ENCODE peak calls at places on chromosomes 6 and 20, in eight cellular contexts. A is iPS DF 6.9, R is MM.1S, V is tibial nerve, P is OCI-LY7, D is uterus, F is HCT116, K is ovary. S is an unnamed sample.

GRCh38 chr6:95233879-95234278 is 343.5 kb upstream of the MANEA start:
- DNase-seq in A (no peak), P (no peak), F (no peak), K (no peak), V (no peak), R (no peak), D (no peak), S (no peak)

GRCh38 chr20:11807070-11807741 is 110.5 kb upstream of the BTBD3 start:
- DNase-seq in P (no peak), A (no peak), D (no peak), F (no peak), V (no peak), R (no peak), K (no peak), S (no peak)

GRCh38 chr20:41274152-41274551 is 43.4 kb downstream of the ZHX3 start:
- DNase-seq in F (no peak), D (no peak), R (no peak), A (no peak), P (no peak), K (no peak), V (no peak), S (no peak)

GRCh38 chr6:168052291-168052891 is 26.6 kb downstream of the FRMD1 start:
- DNase-seq in V (no peak), A (no peak), F (no peak), P (no peak), R (no peak), D (no peak), K (no peak), S (no peak)

GRCh38 chr6:14897836-14898235 is 348.0 kb upstream of the JARID2 start:
- DNase-seq in R (no peak), V (no peak), K (no peak), P (no peak), A (no peak), D (no peak), F (no peak), S (no peak)

GRCh38 chr6:43582911-43583310 is 6.9 kb downstream of the POLH start:
- DNase-seq in P (no peak), A (no peak), D (no peak), F (no peak), K (no peak), R (no peak), V (no peak), S (no peak)

GRCh38 chr6:54204921-54205511 is 93.8 kb downstream of the MLIP start:
- DNase-seq in K (no peak), V (no peak), P (no peak), F (no peak), R (no peak), A (no peak), D (no peak), S (no peak)

GRCh38 chr6:155042983-155043382 is 47.9 kb downstream of the TIAM2 start:
- DNase-seq in P (no peak), A (no peak), V (no peak), D (no peak), K (no peak), F (no peak), R (no peak), S (no peak)

GRCh38 chr6:142207265-142207877 is 60.3 kb downstream of the VTA1 start:
- DNase-seq in R (peak; percentile 12), F (peak; percentile 26), D (no peak), V (no peak), P (peak; percentile 44), K (no peak), A (peak; percentile 45), S (peak; percentile 52)

GRCh38 chr6:169556758-169557505 is 144.9 kb downstream of the WDR27 start:
- DNase-seq in R (peak; percentile 90), P (peak; percentile 34), D (no peak), K (no peak), A (no peak), F (no peak), V (no peak), S (no peak)

GRCh38 chr6:122620902-122621301 is 10.7 kb downstream of the PKIB start:
- DNase-seq in V (no peak), K (no peak), D (no peak), F (peak; percentile 34), R (no peak), A (no peak), P (no peak), S (no peak)

GRCh38 chr6:5941188-5941587 is 65.5 kb downstream of the NRN1 start:
- DNase-seq in F (no peak), P (no peak), V (no peak), A (no peak), R (no peak), K (no peak), D (no peak), S (no peak)

GRCh38 chr6:100475554-100476325 is 11.0 kb upstream of the SIM1 start:
- DNase-seq in F (no peak), K (no peak), P (no peak), V (no peak), R (peak; percentile 79), A (no peak), D (no peak), S (no peak)

GRCh38 chr6:54847799-54848597 is 1.4 kb downstream of the FAM83B start:
- DNase-seq in K (no peak), D (no peak), F (peak; percentile 32), V (no peak), P (no peak), A (no peak), R (no peak), S (no peak)

GRCh38 chr6:44151348-44152108 is 7.1 kb upstream of the CAPN11 start:
- DNase-seq in R (peak; percentile 64), A (peak; percentile 48), P (peak; percentile 83), F (peak; percentile 41), V (peak; percentile 51), D (peak; percentile 70), K (peak; percentile 80), S (peak; percentile 75)

GRCh38 chr20:63196756-63197470 is 19.0 kb downstream of the YTHDF1 start:
- DNase-seq in D (no peak), F (no peak), P (no peak), K (no peak), A (no peak), V (no peak), R (no peak), S (no peak)

GRCh38 chr6:36720251-36721141 is 22.9 kb downstream of the RAB44 start:
- DNase-seq in R (no peak), V (no peak), F (no peak), A (no peak), P (peak; percentile 78), K (no peak), D (no peak), S (no peak)

GRCh38 chr20:13819885-13820645 is 35.2 kb downstream of the NDUFAF5 start:
- DNase-seq in P (peak; percentile 61), K (peak; percentile 30), R (peak; percentile 68), A (no peak), F (peak; percentile 42), D (peak; percentile 38), V (no peak), S (no peak)

GRCh38 chr6:65984089-65984488 is 277.1 kb upstream of the EYS start:
- DNase-seq in V (no peak), P (no peak), F (no peak), R (no peak), A (no peak), D (no peak), K (no peak), S (no peak)

GRCh38 chr6:166627039-166627874 is at the start of gene RPS6KA2:
- DNase-seq in P (peak; percentile 98), V (peak; percentile 100), R (peak; percentile 92), F (peak; percentile 97), A (peak; percentile 94), D (peak; percentile 100), K (peak; percentile 100), S (peak; percentile 100)

GRCh38 chr20:62011403-62011791 is 54.3 kb downstream of the TAF4 start:
- DNase-seq in D (no peak), R (no peak), K (no peak), A (no peak), P (no peak), F (no peak), V (no peak), S (no peak)

GRCh38 chr6:15389759-15390723 is 144.2 kb downstream of the JARID2 start:
- DNase-seq in K (no peak), A (peak; percentile 31), R (peak; percentile 59), V (no peak), F (peak; percentile 7), P (peak; percentile 69), D (no peak), S (no peak)

GRCh38 chr6:28693033-28693750 is 167.5 kb downstream of the GPX5 start:
- DNase-seq in K (peak; percentile 20), R (no peak), P (no peak), V (no peak), F (no peak), A (no peak), D (no peak), S (no peak)

GRCh38 chr6:56889492-56889891 is 65.4 kb upstream of the BEND6 start:
- DNase-seq in D (no peak), P (no peak), K (no peak), R (no peak), V (no peak), A (no peak), F (no peak), S (no peak)
- H3K27ac ChIP-seq in D (no peak overlapping the region), P (no peak overlapping the region), K (no peak overlapping the region), R (no peak overlapping the region), V (no peak overlapping the region), A (no peak overlapping the region), F (no peak overlapping the region), S (no peak overlapping the region)

DNA sequence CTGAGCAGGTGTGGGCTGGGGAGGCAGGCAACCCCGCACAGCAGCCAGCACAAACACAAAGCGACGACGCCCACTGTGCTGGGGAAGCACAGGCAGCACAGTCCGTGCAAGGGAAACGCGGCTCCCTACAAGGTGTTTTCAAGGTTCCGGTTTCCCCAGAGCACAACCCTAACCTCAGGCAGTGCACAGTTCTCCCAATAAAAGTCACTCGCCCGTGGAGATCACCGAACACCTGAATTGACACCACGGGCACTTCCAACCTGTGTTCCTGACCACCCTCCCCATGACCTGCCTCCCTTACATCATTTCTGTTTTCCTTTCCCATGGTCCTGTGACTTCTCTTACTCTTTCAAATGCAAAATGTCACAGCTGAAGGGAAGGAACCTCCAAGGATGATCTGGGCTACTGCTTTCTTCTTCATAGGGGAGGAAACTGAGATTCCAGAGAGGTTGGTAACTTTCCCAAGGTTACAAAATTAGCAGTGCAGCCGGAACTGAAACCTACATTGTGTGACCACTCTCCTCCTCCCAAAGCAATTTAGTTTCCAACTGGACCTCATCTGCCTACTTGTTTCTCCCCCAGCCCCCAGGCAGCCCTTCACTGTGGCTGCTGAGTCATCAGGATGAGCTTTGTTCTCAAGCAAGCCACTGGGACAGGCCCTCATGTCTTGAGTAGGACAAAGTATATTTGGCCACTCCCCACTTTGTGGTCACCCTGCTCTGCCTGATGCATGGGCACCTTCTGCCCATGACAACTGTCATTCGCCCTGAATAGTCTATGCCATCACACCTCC is 125.3 kb downstream of the ATXN1 start:
- DNase-seq in A (no peak), F (peak; percentile 8), K (no peak), D (no peak), P (no peak), R (peak; percentile 52), V (no peak), S (no peak)
- H3K27ac ChIP-seq in A (no peak overlapping the region), F (no peak overlapping the region), K (no peak overlapping the region), D (no peak overlapping the region), P (no peak overlapping the region), R (peak overlapping the region; percentile 20), V (no peak overlapping the region), S (no peak overlapping the region)

GRCh38 chr20:380763-381580 is 412 bp downstream of the TRIB3 start:
- DNase-seq in D (peak; percentile 47), K (peak; percentile 68), P (peak; percentile 91), R (peak; percentile 69), F (peak; percentile 76), V (no peak), A (no peak), S (peak; percentile 69)
- H3K27ac ChIP-seq in D (peak overlapping the region; percentile 39), K (no peak overlapping the region), P (peak overlapping the region; percentile 90), R (peak overlapping the region; percentile 66), F (peak overlapping the region; percentile 87), V (peak overlapping the region; percentile 44), A (no peak overlapping the region), S (peak overlapping the region; percentile 41)

GRCh38 chr20:46998497-46999190 is 104.0 kb downstream of the EYA2 start:
- DNase-seq in P (no peak), A (no peak), V (no peak), K (no peak), D (no peak), R (no peak), F (no peak), S (no peak)
- H3K27ac ChIP-seq in P (peak overlapping the region; percentile 69), A (no peak overlapping the region), V (no peak overlapping the region), K (no peak overlapping the region), D (no peak overlapping the region), R (no peak overlapping the region), F (no peak overlapping the region), S (no peak overlapping the region)

S was measured in lung.